ENCODE peak calls at places on chromosomes 4 and X, in eight cellular contexts. P is choroid plexus epithelial cell, I is lower lobe of right lung, A is foreskin fibroblast, W is upper lobe of left lung, G is lower leg skin, T is DND-41, C is fibroblast of pulmonary artery. K is an unnamed sample.

GRCh38 chr4:14887842-14888433 is 114.3 kb upstream of the CPEB2 start:
- DNase-seq in A (no peak), G (no peak), I (no peak), P (no peak), T (no peak), W (no peak), C (no peak), K (no peak)

GRCh38 chr4:152422817-152423320 is 113.0 kb downstream of the FBXW7 start:
- DNase-seq in P (no peak), G (no peak), I (no peak), W (no peak), C (no peak), A (no peak), T (no peak), K (no peak)

GRCh38 chrX:154526901-154527675 is 11.1 kb upstream of the FAM3A start:
- DNase-seq in P (peak; percentile 84), T (peak; percentile 52), W (peak; percentile 79), G (peak; percentile 94), C (peak; percentile 82), I (peak; percentile 82), A (peak; percentile 62), K (no peak)

GRCh38 chr4:78265006-78265405 is 207.9 kb downstream of the FRAS1 start:
- DNase-seq in G (no peak), I (no peak), C (no peak), W (no peak), A (no peak), P (no peak), T (no peak), K (no peak)

GRCh38 chr4:102438873-102439614 is 62.1 kb upstream of the NFKB1 start:
- DNase-seq in P (peak; percentile 98), C (peak; percentile 99), A (peak; percentile 85), W (no peak), I (no peak), T (no peak), G (no peak), K (no peak)

GRCh38 chr4:84971319-84971932 is 4.9 kb upstream of the WDFY3 start:
- DNase-seq in P (peak; percentile 82), A (no peak), G (no peak), C (peak; percentile 80), I (no peak), T (no peak), W (no peak), K (no peak)

GRCh38 chr4:4755306-4755705 is 104.2 kb upstream of the MSX1 start:
- DNase-seq in T (no peak), C (no peak), A (no peak), I (no peak), P (no peak), W (no peak), G (no peak), K (no peak)

GRCh38 chrX:136115124-136115908 is 32.0 kb upstream of the FHL1 start:
- DNase-seq in C (peak; percentile 49), T (no peak), W (no peak), P (peak; percentile 60), G (no peak), I (no peak), A (no peak), K (no peak)

GRCh38 chr4:186789671-186790070 is 66.0 kb upstream of the FAT1 start:
- DNase-seq in A (no peak), W (no peak), C (no peak), G (no peak), P (no peak), I (no peak), T (no peak), K (no peak)

GRCh38 chr4:150268444-150268843 is 190.2 kb downstream of the DCLK2 start:
- DNase-seq in W (no peak), A (no peak), T (no peak), G (no peak), I (no peak), P (peak; percentile 42), C (peak; percentile 27), K (no peak)

GRCh38 chr4:103996637-103997036 is 276.9 kb upstream of the TACR3 start:
- DNase-seq in W (peak; percentile 32), C (peak; percentile 72), I (no peak), A (no peak), T (no peak), P (peak; percentile 73), G (no peak), K (no peak)

GRCh38 chr4:48058620-48059530 is 42.3 kb downstream of the NIPAL1 start:
- DNase-seq in A (no peak), C (no peak), P (peak; percentile 9), I (no peak), T (no peak), G (no peak), W (no peak), K (no peak)

GRCh38 chrX:66004928-66005831 is 34.7 kb downstream of the VSIG4 start:
- DNase-seq in I (no peak), G (no peak), C (no peak), T (peak; percentile 56), P (no peak), A (no peak), W (no peak), K (no peak)

GRCh38 chr4:82994834-82995233 is 15.8 kb downstream of the LIN54 start:
- DNase-seq in I (no peak), C (no peak), G (no peak), W (no peak), T (no peak), A (no peak), P (no peak), K (no peak)

GRCh38 chr4:152052431-152053057 is 291.7 kb upstream of the GATB start:
- DNase-seq in W (no peak), P (peak; percentile 61), C (peak; percentile 16), I (no peak), A (no peak), T (no peak), G (no peak), K (no peak)

GRCh38 chr4:141853091-141853734 is 216.8 kb downstream of the IL15 start:
- DNase-seq in G (no peak), W (no peak), P (no peak), C (no peak), I (no peak), T (no peak), A (peak; percentile 9), K (no peak)

GRCh38 chr4:82217986-82218715 is 155.6 kb downstream of the HNRNPD start:
- DNase-seq in C (peak; percentile 1), A (peak; percentile 3), G (no peak), T (no peak), P (peak; percentile 14), W (no peak), I (no peak), K (no peak)

DNA sequence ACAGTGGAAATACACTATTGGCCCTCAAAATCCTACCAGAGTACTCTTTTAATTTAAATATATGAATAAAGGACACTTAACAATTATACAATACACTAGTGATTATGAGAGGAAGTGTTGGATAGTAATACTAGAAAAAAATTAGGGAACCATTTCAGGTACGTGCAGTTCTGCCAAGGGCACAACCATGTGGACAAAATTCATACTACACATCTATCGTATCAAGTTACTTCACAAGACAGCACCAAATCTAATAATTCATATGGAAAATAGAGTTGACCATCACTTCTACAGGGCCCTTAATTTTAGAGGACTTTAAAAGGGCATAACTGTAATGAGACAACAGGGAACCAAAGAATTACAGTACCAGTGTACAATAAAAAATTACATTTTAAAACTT is 69.2 kb upstream of the ZCCHC13 start:
- DNase-seq in P (peak; percentile 31), A (no peak), G (no peak), W (no peak), T (no peak), C (no peak), I (no peak), K (no peak)
- TF ChIP-seq CTCF in P (peak; percentile 18), A (no peak), G (no peak), W (no peak), T (peak; percentile 7), C (no peak), I (no peak), K (peak; percentile 34)

GRCh38 chr4:100848865-100849264 is 331.0 kb upstream of the EMCN start:
- DNase-seq in P (no peak), C (no peak), T (peak; percentile 8), G (no peak), A (no peak), I (no peak), W (no peak), K (no peak)
- TF ChIP-seq CTCF in P (peak; percentile 23), C (no peak), T (peak; percentile 50), G (no peak), A (no peak), I (no peak), W (no peak), K (peak; percentile 16)

DNA sequence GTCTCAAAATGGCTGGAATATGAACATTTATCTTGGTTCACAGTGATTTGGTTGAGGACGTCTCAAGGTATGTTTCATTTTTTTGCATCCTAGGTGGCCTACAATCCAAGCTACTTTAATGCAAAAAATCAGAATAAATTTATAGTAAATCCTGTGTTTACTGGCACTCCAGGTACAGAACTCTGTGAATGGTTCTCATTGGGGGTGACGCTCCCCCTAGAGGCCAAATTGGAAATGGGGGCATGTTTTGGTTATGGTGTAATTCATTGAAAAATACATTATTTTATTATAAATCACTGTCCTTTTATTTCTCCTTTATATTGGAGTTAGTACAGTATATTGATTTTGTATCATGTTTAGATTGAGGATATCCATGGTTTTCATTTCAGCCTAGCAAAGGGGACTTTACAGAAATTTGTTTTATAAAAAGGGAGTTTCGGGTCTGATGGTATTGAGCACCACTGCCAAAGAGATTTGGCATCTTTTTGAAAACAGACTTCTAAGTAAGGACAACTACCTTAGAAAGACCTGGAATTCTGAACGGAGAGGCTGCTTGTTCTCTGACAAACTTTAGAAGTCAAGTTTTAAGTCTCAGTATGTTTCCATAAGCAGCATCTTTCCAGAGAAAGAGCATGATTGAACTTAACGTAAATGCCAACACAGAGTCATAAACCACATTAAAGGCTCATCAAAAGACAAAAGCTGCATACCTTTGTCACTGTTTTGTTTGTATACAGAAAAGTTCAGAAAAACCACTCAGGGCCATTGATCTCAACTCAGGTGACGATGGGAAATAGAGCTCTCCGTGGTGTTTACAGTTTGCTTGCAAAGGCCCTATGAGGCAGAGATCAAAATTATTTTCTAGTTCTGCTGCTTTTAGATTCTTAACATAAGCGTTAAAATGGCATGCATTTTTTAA is 19.4 kb downstream of the MTM1 start:
- DNase-seq in W (no peak), C (peak; percentile 47), I (no peak), A (peak; percentile 6), T (peak; percentile 50), P (peak; percentile 43), G (no peak), K (no peak)
- TF ChIP-seq CTCF in W (peak; percentile 34), C (peak; percentile 63), I (peak; percentile 60), A (peak; percentile 65), T (peak; percentile 69), P (peak; percentile 72), G (no peak), K (peak; percentile 78)

GRCh38 chr4:188110036-188110435 is 633 bp upstream of the TRIML2 start:
- DNase-seq in W (no peak), T (no peak), A (no peak), P (no peak), I (no peak), G (no peak), C (no peak), K (no peak)

GRCh38 chr4:188113156-188113555 is 3.8 kb upstream of the TRIML2 start:
- DNase-seq in T (no peak), P (no peak), I (no peak), C (no peak), A (no peak), W (no peak), G (no peak), K (no peak)

GRCh38 chr4:188107931-188108843 is 1.2 kb downstream of the TRIML2 start:
- DNase-seq in W (no peak), T (no peak), P (peak; percentile 12), I (no peak), G (no peak), A (no peak), C (no peak), K (no peak)

GRCh38 chr4:188109157-188109755 is at the start of gene TRIML2:
- DNase-seq in W (no peak), T (no peak), P (no peak), A (no peak), I (no peak), C (no peak), G (no peak), K (no peak)

GRCh38 chr4:188110741-188111458 is 1.5 kb upstream of the TRIML2 start:
- DNase-seq in I (no peak), G (no peak), T (no peak), A (no peak), P (peak; percentile 18), C (no peak), W (no peak), K (no peak)
- TF ChIP-seq CTCF in I (no peak), G (no peak), T (no peak), A (no peak), P (no peak), C (no peak), W (no peak), K (no peak)

K was measured in type B pancreatic cell.